ENCODE peak calls at places on chromosomes 7 and 10, in six cellular contexts. Q is GM12878, X is GM12892, U is H1, F is K562, P is HepG2. I is an unnamed sample.

GRCh38 chr7:30255096-30255769 is 29.2 kb upstream of the ZNRF2 start:
- DNase-seq in Q (no peak), U (no peak), F (no peak), X (no peak), P (peak; percentile 98), I (no peak)

GRCh38 chr10:84838851-84839250 is 510.5 kb downstream of the CCSER2 start:
- DNase-seq in Q (no peak), U (no peak), P (no peak), F (no peak), X (no peak), I (no peak)

GRCh38 chr7:21293771-21294170 is 134.1 kb upstream of the SP4 start:
- DNase-seq in P (no peak), Q (no peak), X (no peak), U (no peak), F (no peak), I (no peak)

GRCh38 chr10:52597189-52597863 is 175.3 kb downstream of the MBL2 start:
- DNase-seq in U (no peak), Q (no peak), P (no peak), X (no peak), F (no peak), I (no peak)

GRCh38 chr7:41872951-41873350 is 170.1 kb upstream of the INHBA start:
- DNase-seq in U (no peak), X (no peak), F (no peak), P (no peak), Q (no peak), I (no peak)

GRCh38 chr10:125148021-125148439 is 12.3 kb downstream of the CTBP2 start:
- DNase-seq in F (no peak), X (no peak), Q (no peak), U (no peak), P (no peak), I (no peak)

GRCh38 chr7:108270385-108270784 is 140.2 kb upstream of the LAMB4 start:
- DNase-seq in F (no peak), Q (no peak), U (no peak), P (no peak), X (no peak), I (no peak)

GRCh38 chr7:57202274-57202673 is 70.0 kb upstream of the ZNF479 start:
- DNase-seq in F (no peak), Q (no peak), P (no peak), U (no peak), X (no peak), I (no peak)

GRCh38 chr10:5071411-5072198 is 22.6 kb upstream of the AKR1C3 start:
- DNase-seq in F (peak; percentile 90), Q (no peak), P (peak; percentile 100), X (no peak), U (no peak), I (no peak)

GRCh38 chr7:138431517-138431916 is 28.5 kb upstream of the TRIM24 start:
- DNase-seq in F (peak; percentile 35), U (no peak), X (no peak), Q (no peak), P (no peak), I (no peak)

GRCh38 chr10:124339951-124340760 is 78.6 kb downstream of the OAT start:
- DNase-seq in F (no peak), P (no peak), X (no peak), U (no peak), Q (no peak), I (no peak)

GRCh38 chr7:35252584-35252983 is 1.3 kb downstream of the TBX20 start:
- DNase-seq in U (no peak), Q (no peak), P (no peak), X (no peak), F (no peak), I (no peak)

GRCh38 chr7:35254496-35255416 is 856 bp upstream of the TBX20 start:
- DNase-seq in Q (no peak), P (no peak), U (no peak), X (no peak), F (no peak), I (no peak)

GRCh38 chr7:35253182-35253679 is 669 bp downstream of the TBX20 start:
- DNase-seq in Q (no peak), U (no peak), P (no peak), X (no peak), F (no peak), I (no peak)

GRCh38 chr7:35255417-35255798 is 1.5 kb upstream of the TBX20 start:
- DNase-seq in U (no peak), X (no peak), F (no peak), P (no peak), Q (no peak), I (no peak)

GRCh38 chr7:35253680-35254495 is at the start of gene TBX20:
- DNase-seq in P (no peak), F (no peak), U (no peak), Q (no peak), X (no peak), I (no peak)
- TF ChIP-seq POLR2A in P (no peak), F (no peak), U (no peak), Q (no peak), X (no peak), I (no peak)

GRCh38 chr7:112129655-112130323 is 76.4 kb downstream of the DOCK4 start:
- DNase-seq in X (no peak), F (no peak), P (peak; percentile 48), Q (no peak), U (no peak), I (no peak)
- TF ChIP-seq TAF1 in X (no peak), F (no peak), P (no peak), Q (no peak), U (no peak), I (no peak)

GRCh38 chr7:158705234-158705890 is 758 bp upstream of the NCAPG2 start:
- DNase-seq in Q (no peak), U (no peak), F (peak; percentile 43), X (no peak), P (no peak), I (no peak)

GRCh38 chr7:158702944-158703343 is 1.7 kb downstream of the NCAPG2 start:
- DNase-seq in P (no peak), X (no peak), Q (no peak), F (peak; percentile 61), U (no peak), I (no peak)

GRCh38 chr7:158706273-158706704 is 1.7 kb upstream of the NCAPG2 start:
- DNase-seq in Q (no peak), F (peak; percentile 77), X (no peak), U (no peak), P (no peak), I (no peak)

GRCh38 chr7:158706710-158707590 is 2.3 kb upstream of the NCAPG2 start:
- DNase-seq in Q (no peak), P (no peak), U (no peak), X (no peak), F (no peak), I (no peak)

DNA sequence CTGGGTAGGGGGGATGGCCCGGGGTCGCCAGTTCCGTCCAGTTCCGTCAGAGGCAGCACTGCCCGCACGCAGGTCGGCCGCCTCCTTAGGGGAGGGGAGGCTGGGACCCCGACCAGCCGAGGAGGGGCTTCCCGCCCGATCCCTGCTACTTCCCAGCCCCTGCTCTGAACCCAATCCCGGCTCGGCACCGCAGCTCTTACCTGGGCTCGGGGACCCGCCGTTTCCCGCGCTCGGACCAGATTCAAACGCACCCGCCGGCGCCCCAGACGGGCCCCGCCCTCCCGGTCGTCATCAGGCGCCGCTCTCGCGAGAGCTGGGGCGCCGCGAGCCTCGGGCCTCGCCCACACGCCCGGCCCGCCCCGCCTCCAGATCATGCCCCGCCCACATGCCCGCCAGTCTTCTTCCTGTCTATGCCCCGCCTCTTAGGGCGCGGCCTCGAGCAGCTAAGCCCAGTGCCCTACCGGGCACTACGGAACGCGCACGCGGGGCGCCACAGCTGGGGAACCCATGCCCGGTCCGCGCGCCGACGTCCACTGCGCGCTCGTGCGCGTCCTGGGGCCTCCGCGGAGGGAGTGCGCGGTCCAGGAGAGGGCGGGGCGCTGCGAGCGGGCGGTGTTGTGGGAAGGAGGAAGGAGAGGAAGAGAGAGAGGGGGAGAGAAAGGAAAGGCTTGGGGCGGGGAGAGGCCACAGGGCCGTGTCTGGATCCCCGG is at the start of gene NCAPG2:
- DNase-seq in U (peak; percentile 90), F (peak; percentile 99), P (peak; percentile 94), X (peak; percentile 95), Q (peak; percentile 88), I (peak; percentile 97)
- TF ChIP-seq POLR2A in U (peak; percentile 84), F (peak; percentile 96), P (peak; percentile 34), X (peak; percentile 92), Q (peak; percentile 98), I (peak; percentile 78)

DNA sequence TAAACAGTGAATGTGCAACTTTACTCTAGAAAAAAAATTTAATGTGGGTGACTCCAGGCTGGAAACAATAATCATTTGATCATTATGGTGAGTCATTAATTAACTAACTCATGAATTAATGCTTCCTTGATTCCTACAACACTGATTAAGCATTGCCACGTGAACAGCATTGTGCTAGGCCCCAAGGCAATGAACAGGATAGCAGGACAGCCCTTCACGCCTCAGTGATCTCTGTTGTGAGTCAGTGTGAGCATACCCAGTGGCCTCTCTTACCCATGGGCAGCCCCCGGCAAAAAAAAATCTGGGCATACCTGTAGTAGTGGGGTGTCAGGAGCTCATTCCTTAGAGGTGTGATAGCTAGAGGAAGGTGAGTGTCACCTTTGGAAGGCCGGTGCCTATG is 76.0 kb downstream of the DENND2A start:
- DNase-seq in P (no peak), Q (no peak), F (no peak), X (no peak), U (no peak), I (no peak)
- TF ChIP-seq TAF1 in P (no peak), Q (no peak), F (no peak), X (no peak), U (no peak), I (no peak)

DNA sequence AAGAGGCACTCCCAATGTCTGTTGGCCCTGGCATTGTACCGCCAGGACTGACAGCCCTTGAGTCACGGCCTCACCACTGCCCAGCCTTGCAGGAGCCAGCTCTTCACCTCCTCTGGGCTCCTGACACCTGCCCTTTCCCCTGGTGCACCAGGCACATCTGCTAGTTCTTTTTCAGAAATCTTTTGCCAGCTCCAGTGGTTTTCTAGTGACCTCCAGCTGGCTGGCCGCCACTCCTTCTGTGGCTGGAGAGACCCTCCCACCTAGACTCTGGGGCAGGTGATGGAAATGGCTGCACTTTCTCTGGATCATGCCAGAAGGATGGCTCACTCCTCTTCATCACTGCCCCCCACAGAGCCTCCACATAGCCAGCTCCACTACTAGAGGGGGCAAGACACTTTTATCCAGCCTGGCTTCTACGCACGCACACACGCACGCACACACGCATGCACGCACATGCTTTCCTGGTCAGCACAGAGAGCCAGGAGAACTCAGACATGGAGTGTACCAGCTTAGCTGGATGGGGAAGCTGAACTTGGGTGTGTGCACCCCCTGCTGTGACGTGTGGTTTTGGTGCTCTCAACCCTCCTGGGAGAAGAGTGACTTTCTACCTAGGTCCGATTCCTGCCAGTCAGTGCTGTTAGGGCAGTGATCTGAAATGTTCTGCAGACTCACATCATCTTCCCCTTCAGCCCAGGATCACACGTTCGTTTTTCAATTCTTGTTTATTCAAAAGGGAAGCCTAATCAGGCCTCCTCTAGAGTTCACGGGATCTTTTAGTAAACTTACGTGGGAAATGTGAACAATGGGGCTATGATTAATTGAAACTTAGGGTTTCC is 222.0 kb downstream of the PRPF18 start:
- DNase-seq in F (no peak), X (no peak), Q (no peak), P (no peak), U (no peak), I (no peak)
- TF ChIP-seq POLR2A in F (no peak), X (no peak), Q (no peak), P (no peak), U (no peak), I (no peak)

DNA sequence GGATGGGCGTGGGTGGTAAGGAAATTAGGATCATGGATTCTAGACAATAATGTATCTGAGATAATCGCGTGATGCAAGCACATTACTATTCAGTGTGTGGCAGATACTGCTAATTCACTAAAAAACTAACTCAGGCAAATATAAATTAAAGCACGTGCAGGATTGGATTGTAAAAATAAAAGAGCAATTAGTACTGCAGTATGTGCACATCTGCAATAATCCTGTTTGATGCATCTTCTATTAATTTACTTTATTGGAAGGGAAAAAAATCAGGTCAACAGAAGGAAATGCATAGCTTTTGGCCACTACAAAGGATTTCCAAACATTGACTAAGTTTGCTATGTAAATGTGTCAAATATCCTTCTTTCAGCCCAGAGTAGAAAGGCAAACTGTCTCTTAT is 22.0 kb downstream of the TWIST1 start:
- DNase-seq in Q (no peak), X (no peak), U (no peak), F (no peak), P (no peak), I (no peak)
- TF ChIP-seq TAF1 in Q (no peak), X (no peak), U (no peak), F (no peak), P (no peak), I (no peak)